ENCODE peak calls at places on chromosomes 11 and 22, in seven cellular contexts. J is T-helper 17 cell; E is H7; F is heart left ventricle; R is glutamatergic neuron; G is left colon; D is activated effector memory CD4-positive, alpha-beta T cell treated with anti-CD3 and anti-CD28 coated beads, Interleukin-2, amount 50 U/mL, for 16 hours. Q is an unnamed sample.

GRCh38 chr11:33542921-33543320 is 157.7 kb downstream of the C11orf91 start:
- DNase-seq in J (no peak), E (peak), F (peak), R (peak), G (peak), D (peak), Q (no peak)

GRCh38 chr22:30908051-30908461 is 60.5 kb downstream of the MORC2 start:
- DNase-seq in J (no peak), E (no peak), F (no peak), R (no peak), G (no peak), D (no peak), Q (no peak)

GRCh38 chr11:73795925-73796632 is 8.4 kb downstream of the MRPL48 start:
- DNase-seq in J (no peak), E (peak), F (peak), R (peak), G (no peak), D (no peak), Q (peak)

GRCh38 chr22:49853981-49854791 is 542 bp downstream of the ZBED4 start:
- DNase-seq in J (no peak), E (peak), F (peak), R (peak), G (peak), D (peak), Q (peak)

GRCh38 chr22:23534201-23534850 is 45.8 kb downstream of the IGLL1 start:
- DNase-seq in J (no peak), E (peak), F (no peak), R (no peak), G (no peak), D (peak), Q (no peak)

GRCh38 chr11:47148903-47149535 is 27.7 kb downstream of the ARFGAP2 start:
- DNase-seq in J (no peak), E (no peak), F (no peak), R (no peak), G (peak), D (peak), Q (peak)

GRCh38 chr11:62542750-62543567 is 3.6 kb downstream of the AHNAK start:
- DNase-seq in J (peak), E (peak), F (peak), R (peak), G (peak), D (peak), Q (peak)

GRCh38 chr22:19708323-19709011 is 5.8 kb upstream of the SEPTIN5 start:
- DNase-seq in J (no peak), E (peak), F (no peak), R (peak), G (no peak), D (peak), Q (peak)

GRCh38 chr11:15918674-15919073 is 437.7 kb downstream of the SOX6 start:
- DNase-seq in J (no peak), E (no peak), F (no peak), R (no peak), G (no peak), D (no peak), Q (no peak)

GRCh38 chr11:111441443-111441842 is 62.4 kb upstream of the POU2AF1 start:
- DNase-seq in J (no peak), E (no peak), F (no peak), R (no peak), G (no peak), D (no peak), Q (no peak)

GRCh38 chr11:119590651-119591308 is 138.2 kb downstream of the NECTIN1 start:
- DNase-seq in J (no peak), E (peak), F (no peak), R (no peak), G (no peak), D (no peak), Q (no peak)

Q was measured in upper lobe of left lung.